ENCODE peak calls at places on chromosome 3, in nine cellular contexts. S is lung microvascular endothelial cell; R is kidney; C is neural progenitor cell; V is CD8-positive, alpha-beta T cell; X is WTC11; N is activated naive CD4-positive, alpha-beta T cell; L is activated T-helper 1 cell treated with Interleukin-2 at 50 U/mL for 16 hours; D is NCI-H1105. B is an unnamed sample.

GRCh38 chr3:141477224-141477623 is 9.6 kb upstream of the RASA2 start:
- DNase-seq in R (no peak), D (no peak), C (no peak), L (no peak), V (no peak), S (peak; percentile 91), X (no peak), N (no peak), B (peak; percentile 82)

GRCh38 chr3:149487598-149488197 is 13.2 kb downstream of the TM4SF4 start:
- DNase-seq in C (peak; percentile 52), N (no peak), R (no peak), V (no peak), L (no peak), D (no peak), S (no peak), X (peak; percentile 81), B (no peak)

GRCh38 chr3:111852540-111852939 is 6.5 kb upstream of the PHLDB2 start:
- DNase-seq in D (no peak), N (no peak), S (peak; percentile 90), R (no peak), X (no peak), V (no peak), C (no peak), L (no peak), B (no peak)

GRCh38 chr3:186930143-186930638 is at the start of gene ST6GAL1:
- DNase-seq in S (peak; percentile 89), X (peak; percentile 89), V (peak; percentile 19), C (peak; percentile 86), L (peak; percentile 52), R (peak; percentile 91), D (no peak), N (peak; percentile 53), B (peak; percentile 58)

GRCh38 chr3:11260460-11260859 is 11.7 kb upstream of the ATG7 start:
- DNase-seq in R (no peak), C (no peak), V (no peak), X (no peak), S (no peak), D (no peak), N (no peak), L (no peak), B (no peak)

GRCh38 chr3:170454468-170454867 is 35.8 kb downstream of the CLDN11 start:
- DNase-seq in S (peak; percentile 34), V (no peak), X (no peak), C (no peak), L (no peak), D (no peak), R (no peak), N (no peak), B (no peak)

GRCh38 chr3:5122741-5123706 is 932 bp downstream of the ARL8B start:
- DNase-seq in S (peak; percentile 79), C (peak; percentile 82), X (peak; percentile 25), L (no peak), R (no peak), N (no peak), D (no peak), V (no peak), B (no peak)

GRCh38 chr3:159443266-159443665 is 545.4 kb upstream of the IL12A start:
- DNase-seq in R (no peak), V (no peak), C (no peak), S (no peak), N (no peak), X (no peak), D (no peak), L (no peak), B (no peak)

GRCh38 chr3:13137808-13138565 is 64.8 kb upstream of the IQSEC1 start:
- DNase-seq in S (no peak), L (no peak), X (no peak), N (no peak), D (no peak), R (peak; percentile 68), V (no peak), C (peak; percentile 33), B (no peak)

GRCh38 chr3:179452872-179453271 is 1.6 kb upstream of the GNB4 start:
- DNase-seq in C (no peak), R (no peak), V (no peak), N (no peak), X (no peak), S (peak; percentile 26), L (no peak), D (no peak), B (no peak)

GRCh38 chr3:13598926-13599886 is 50.3 kb downstream of the FBLN2 start:
- DNase-seq in N (no peak), R (no peak), S (no peak), L (no peak), X (no peak), V (no peak), D (no peak), C (no peak), B (peak; percentile 89)

GRCh38 chr3:131555456-131555855 is 52.7 kb upstream of the MRPL3 start:
- DNase-seq in N (no peak), L (no peak), C (no peak), R (no peak), D (no peak), S (no peak), X (no peak), V (no peak), B (no peak)

GRCh38 chr3:5133689-5134088 is 11.6 kb downstream of the ARL8B start:
- DNase-seq in C (no peak), N (no peak), R (no peak), V (no peak), S (no peak), D (no peak), L (no peak), X (no peak), B (no peak)

B was measured in H54.